ENCODE peak calls at places on chromosomes 7 and 10, in four cellular contexts. O is HAP-1, S is GM12865, X is heart right ventricle. M is an unnamed sample.

GRCh38 chr7:100208911-100209408 is 10.8 kb upstream of the PVRIG start:
- DNase-seq in O (no peak), S (peak; percentile 91), X (no peak), M (no peak)

GRCh38 chr7:125547505-125547904 is 617.9 kb upstream of the POT1 start:
- DNase-seq in S (no peak), O (no peak), X (no peak), M (no peak)

GRCh38 chr10:49177391-49178355 is 10.5 kb downstream of the TMEM273 start:
- DNase-seq in X (peak; percentile 60), O (no peak), S (peak; percentile 88), M (peak; percentile 90)

GRCh38 chr10:79239275-79239779 is 107.9 kb upstream of the PPIF start:
- DNase-seq in S (no peak), X (no peak), O (peak; percentile 43), M (peak; percentile 92)

GRCh38 chr7:45918556-45918955 is 2.5 kb downstream of the IGFBP3 start:
- DNase-seq in O (no peak), X (no peak), S (no peak), M (no peak)

GRCh38 chr7:55534262-55534915 is 37.9 kb downstream of the VOPP1 start:
- DNase-seq in O (no peak), S (peak; percentile 98), X (no peak), M (no peak)

GRCh38 chr7:27547401-27547800 is 115.3 kb downstream of the HIBADH start:
- DNase-seq in O (peak; percentile 43), X (no peak), S (no peak), M (no peak)

GRCh38 chr10:128693493-128694132 is 567.4 kb upstream of the MKI67 start:
- DNase-seq in O (no peak), X (no peak), S (no peak), M (no peak)

GRCh38 chr7:13181221-13181620 is 493.8 kb downstream of the ARL4A start:
- DNase-seq in X (no peak), O (no peak), S (no peak), M (no peak)

GRCh38 chr10:71882813-71883746 is 32.0 kb upstream of the PSAP start:
- DNase-seq in S (no peak), X (no peak), O (no peak), M (no peak)

GRCh38 chr10:71366710-71367109 is 30.0 kb upstream of the CDH23 start:
- DNase-seq in O (no peak), S (no peak), X (no peak), M (no peak)

GRCh38 chr10:49371967-49372366 is 23.9 kb downstream of the DRGX start:
- DNase-seq in X (no peak), O (no peak), S (no peak), M (no peak)

GRCh38 chr10:104255244-104255981 is 721 bp downstream of the GSTO1 start:
- DNase-seq in X (no peak), S (peak; percentile 22), O (peak; percentile 54), M (no peak)

GRCh38 chr10:70806841-70807240 is 8.9 kb upstream of the SGPL1 start:
- DNase-seq in O (no peak), S (no peak), X (no peak), M (no peak)

GRCh38 chr7:55128693-55129394 is 110.0 kb downstream of the EGFR start:
- DNase-seq in S (no peak), X (peak; percentile 58), O (no peak), M (peak; percentile 86)

GRCh38 chr10:107733731-107734130 is 569.2 kb upstream of the SORCS1 start:
- DNase-seq in O (no peak), X (no peak), S (no peak), M (no peak)

GRCh38 chr10:36183726-36184125 is 541.6 kb upstream of the FZD8 start:
- DNase-seq in S (no peak), X (no peak), O (no peak), M (no peak)

GRCh38 chr7:129252133-129252532 is 27.3 kb downstream of the AHCYL2 start:
- DNase-seq in X (no peak), S (no peak), O (no peak), M (no peak)

GRCh38 chr7:30778246-30779025 is 7.2 kb downstream of the MINDY4 start:
- DNase-seq in S (no peak), O (no peak), X (no peak), M (no peak)

GRCh38 chr10:133315847-133316246 is 7.1 kb downstream of the ZNF511 start:
- DNase-seq in X (no peak), O (no peak), S (no peak), M (no peak)

GRCh38 chr7:71131753-71132520 is at the start of gene GALNT17:
- DNase-seq in S (no peak), X (peak; percentile 25), O (no peak), M (no peak)

GRCh38 chr7:50558380-50559051 is 6.7 kb downstream of the DDC start:
- DNase-seq in S (no peak), O (no peak), X (no peak), M (no peak)

GRCh38 chr7:136293272-136293671 is 316.1 kb upstream of the MTPN start:
- DNase-seq in O (no peak), S (peak; percentile 60), X (no peak), M (no peak)

GRCh38 chr7:16934947-16935742 is 53.4 kb upstream of the AGR3 start:
- DNase-seq in S (no peak), X (no peak), O (no peak), M (peak; percentile 34)

GRCh38 chr7:51471199-51472016 is 154.8 kb upstream of the COBL start:
- DNase-seq in X (no peak), S (no peak), O (no peak), M (no peak)

GRCh38 chr7:73642834-73643233 is 18.5 kb upstream of the MLXIPL start:
- DNase-seq in X (no peak), O (no peak), S (no peak), M (no peak)

GRCh38 chr10:30587522-30588031 is 42.0 kb downstream of the LYZL2 start:
- DNase-seq in O (no peak), X (no peak), S (peak; percentile 87), M (no peak)

GRCh38 chr10:373516-374309 is 238.5 kb downstream of the ZMYND11 start:
- DNase-seq in S (no peak), O (peak; percentile 89), X (no peak), M (peak; percentile 80)

GRCh38 chr10:1563028-1563427 is 174.3 kb downstream of the ADARB2 start:
- DNase-seq in X (no peak), S (no peak), O (no peak), M (no peak)

GRCh38 chr10:61779950-61780659 is 117.4 kb downstream of the CABCOCO1 start:
- DNase-seq in X (peak; percentile 19), O (no peak), S (no peak), M (peak; percentile 49)

GRCh38 chr10:89555688-89556445 is 20.5 kb upstream of the SLC16A12 start:
- DNase-seq in O (no peak), S (no peak), X (no peak), M (no peak)

GRCh38 chr7:141754939-141755338 is 9.0 kb upstream of the TAS2R3 start:
- DNase-seq in O (no peak), S (peak; percentile 32), X (no peak), M (no peak)

GRCh38 chr7:30936650-30937245 is 25.1 kb downstream of the AQP1 start:
- DNase-seq in X (no peak), O (no peak), S (no peak), M (no peak)

GRCh38 chr7:41994046-41994745 is 242.8 kb downstream of the GLI3 start:
- DNase-seq in O (no peak), X (no peak), S (no peak), M (no peak)
- H3K4me3 ChIP-seq in O (no peak overlapping the region), X (no peak overlapping the region), S (no peak overlapping the region), M (no peak overlapping the region)

GRCh38 chr7:103445228-103446020 is 583 bp downstream of the SLC26A5 start:
- DNase-seq in X (no peak), O (no peak), S (no peak), M (no peak)

GRCh38 chr7:103447073-103447960 is 1.3 kb upstream of the SLC26A5 start:
- DNase-seq in O (peak; percentile 73), X (no peak), S (peak; percentile 54), M (peak; percentile 16)

DNA sequence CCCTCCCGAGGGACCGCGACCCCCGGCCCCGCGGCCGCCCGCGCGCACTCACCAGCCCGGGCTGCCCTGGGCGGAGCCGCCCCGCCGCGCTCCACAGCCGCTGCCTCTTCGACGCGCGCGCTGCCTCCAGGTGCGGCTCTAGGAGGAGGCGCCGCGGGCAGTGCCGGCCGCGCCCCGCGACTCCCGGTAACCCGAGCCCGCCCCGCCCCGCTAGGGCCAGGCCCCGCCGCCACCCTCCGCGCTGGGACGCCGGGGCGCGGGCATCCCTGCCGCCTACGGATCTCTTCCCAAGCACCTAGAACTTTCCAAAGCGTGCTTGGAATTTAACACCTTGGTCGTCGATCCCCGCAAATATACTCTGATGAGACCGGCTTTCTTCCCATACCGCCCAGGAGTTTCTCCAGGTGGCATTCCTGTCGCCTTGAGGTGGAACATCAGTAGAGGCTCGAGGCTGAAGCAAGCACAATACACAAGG is at the start of gene SLC26A5:
- DNase-seq in O (peak; percentile 18), S (no peak), X (no peak), M (no peak)
- H3K4me3 ChIP-seq in O (no peak within 1 kb of the TSS), S (no peak within 1 kb of the TSS), X (peak within 1 kb of the TSS; percentile 26), M (no peak within 1 kb of the TSS)

DNA sequence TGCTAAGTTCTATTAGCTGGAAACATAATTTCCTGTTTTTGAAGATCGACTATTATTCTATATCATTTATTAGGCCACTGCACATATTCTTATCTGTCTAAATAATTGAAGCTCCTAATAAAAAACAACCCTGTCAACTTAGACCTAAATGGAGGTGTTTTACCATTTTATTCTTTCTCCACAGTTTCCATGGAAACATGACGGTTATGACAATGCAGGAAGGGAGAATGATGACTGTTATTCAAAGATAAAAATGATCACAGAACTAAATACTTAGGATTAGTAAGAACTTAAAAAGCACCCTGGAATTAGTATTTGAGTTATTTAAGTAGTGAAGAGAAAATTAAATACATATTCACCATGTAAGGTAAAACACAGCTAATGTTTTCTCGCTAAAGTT is 119.9 kb upstream of the DKK1 start:
- DNase-seq in X (no peak), S (no peak), O (no peak), M (no peak)
- H3K4me3 ChIP-seq in X (no peak overlapping the region), S (no peak overlapping the region), O (no peak overlapping the region), M (no peak overlapping the region)

DNA sequence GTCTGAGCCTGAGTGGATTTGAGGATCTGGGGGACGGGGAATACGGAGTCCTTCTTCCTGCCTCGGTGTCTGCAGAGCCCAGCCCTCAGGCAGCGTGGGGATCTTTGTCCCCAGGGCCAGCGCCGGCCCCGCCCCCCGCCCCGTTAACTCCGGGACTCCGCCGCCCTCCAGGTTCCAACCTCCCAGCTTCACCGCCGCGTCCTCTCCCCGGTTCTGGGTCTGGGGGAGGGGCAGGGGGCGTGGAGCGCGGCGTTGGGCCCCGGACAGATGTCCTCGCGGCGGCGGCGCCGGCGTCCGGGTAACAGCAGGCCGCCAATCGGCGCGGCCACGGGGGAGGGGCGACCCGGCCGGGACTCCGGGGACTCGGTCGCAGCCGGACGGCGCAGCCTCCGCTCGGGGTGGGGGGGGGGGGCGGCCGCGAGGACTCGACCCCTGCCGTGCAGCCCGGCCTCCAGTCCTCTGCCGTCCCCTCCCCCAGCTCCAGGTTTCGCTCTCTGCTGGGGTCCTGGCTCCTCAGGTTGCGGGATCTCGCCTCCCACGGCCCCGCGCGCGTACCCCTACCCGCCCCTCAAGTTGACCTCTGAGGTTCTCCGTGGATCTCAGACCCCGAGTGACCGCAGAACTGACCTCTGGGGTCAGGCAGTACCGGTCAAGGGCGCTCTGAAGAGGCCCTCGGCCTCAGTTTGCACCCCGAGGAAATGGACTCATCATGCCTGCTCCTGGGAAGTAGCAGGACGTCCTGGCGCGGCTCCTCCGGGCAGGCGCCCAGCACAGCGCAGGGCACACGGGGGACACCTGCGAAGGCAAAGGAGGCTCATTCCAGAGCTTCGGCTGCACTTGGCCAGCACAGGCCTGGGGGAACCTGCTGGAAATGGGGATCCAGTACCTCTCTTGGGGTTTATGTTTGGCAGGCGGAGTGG is 2.3 kb upstream of the ELFN1 start:
- DNase-seq in O (no peak), X (no peak), S (no peak), M (peak; percentile 35)
- H3K4me3 ChIP-seq in O (peak overlapping the region; percentile 31), X (peak overlapping the region; percentile 72), S (no peak overlapping the region), M (no peak overlapping the region)